ENCODE peak calls at places on chromosomes 13 and 19, in four cellular contexts. T is A549, V is K562, Z is IMR-90. B is an unnamed sample.

GRCh38 chr13:37598572-37598971 is at the start of gene POSTN:
- DNase-seq in Z (peak; percentile 49), T (no peak), V (no peak), B (no peak)

GRCh38 chr19:4577020-4577782 is 17.7 kb upstream of the SEMA6B start:
- DNase-seq in Z (no peak), V (peak; percentile 66), T (peak; percentile 69), B (no peak)

GRCh38 chr13:95660981-95661581 is 15.9 kb upstream of the DNAJC3 start:
- DNase-seq in T (peak; percentile 42), Z (peak; percentile 50), V (peak; percentile 28), B (peak; percentile 51)

GRCh38 chr19:44025217-44025936 is at the start of gene ZNF222:
- DNase-seq in Z (peak; percentile 92), T (peak; percentile 89), V (peak; percentile 74), B (peak; percentile 76)

GRCh38 chr13:23427342-23428182 is 5.9 kb downstream of the SACS start:
- DNase-seq in Z (peak; percentile 97), V (no peak), T (peak; percentile 79), B (peak; percentile 5)

GRCh38 chr19:13016628-13017305 is 21.5 kb downstream of the NFIX start:
- DNase-seq in Z (no peak), T (no peak), V (peak; percentile 66), B (no peak)

GRCh38 chr19:12364391-12365093 is 941 bp downstream of the ZNF442 start:
- DNase-seq in Z (peak; percentile 4), V (peak; percentile 35), T (no peak), B (no peak)

GRCh38 chr19:10226376-10227214 is 4.5 kb downstream of the S1PR2 start:
- DNase-seq in V (no peak), Z (peak; percentile 95), T (no peak), B (no peak)

GRCh38 chr19:55474269-55475265 is 1.9 kb upstream of the ZNF628 start:
- DNase-seq in V (no peak), T (no peak), Z (no peak), B (no peak)

GRCh38 chr19:39362682-39363657 is 20.7 kb downstream of the SAMD4B start:
- DNase-seq in Z (peak; percentile 85), T (no peak), V (no peak), B (no peak)

GRCh38 chr13:77378662-77379061 is 51.8 kb upstream of the MYCBP2 start:
- DNase-seq in T (no peak), V (no peak), Z (no peak), B (no peak)

GRCh38 chr19:49854861-49855263 is 3.9 kb downstream of the PTOV1 start:
- DNase-seq in T (no peak), V (no peak), Z (no peak), B (no peak)

GRCh38 chr19:27746691-27747380 is 1466.1 kb downstream of the UQCRFS1 start:
- DNase-seq in Z (peak; percentile 1), V (peak; percentile 6), T (peak; percentile 33), B (no peak)

GRCh38 chr13:41458939-41459753 is 1.8 kb downstream of the RGCC start:
- DNase-seq in V (peak; percentile 63), T (peak; percentile 49), Z (peak; percentile 72), B (peak; percentile 30)

GRCh38 chr13:52399037-52399436 is 6.9 kb downstream of the THSD1 start:
- DNase-seq in T (no peak), Z (no peak), V (no peak), B (no peak)

GRCh38 chr19:13100031-13100588 is 2.5 kb downstream of the LYL1 start:
- DNase-seq in Z (no peak), V (no peak), T (peak; percentile 19), B (no peak)

GRCh38 chr13:113419531-113420183 is 33.6 kb downstream of the ADPRHL1 start:
- DNase-seq in V (peak; percentile 72), T (no peak), Z (no peak), B (no peak)

GRCh38 chr13:63999614-64000013 is 2584.0 kb upstream of the PCDH20 start:
- DNase-seq in T (no peak), Z (no peak), V (no peak), B (no peak)

GRCh38 chr13:48874165-48874564 is 101.5 kb upstream of the FNDC3A start:
- DNase-seq in V (no peak), T (no peak), Z (no peak), B (no peak)

GRCh38 chr19:3665681-3666544 is 34.4 kb downstream of the PIP5K1C start:
- DNase-seq in T (no peak), Z (no peak), V (peak; percentile 87), B (peak; percentile 13)

GRCh38 chr13:42228527-42228926 is 43.4 kb upstream of the AKAP11 start:
- DNase-seq in V (no peak), Z (no peak), T (no peak), B (no peak)

GRCh38 chr19:56617531-56617930 is 22.4 kb downstream of the ZNF71 start:
- DNase-seq in V (no peak), T (no peak), Z (no peak), B (no peak)
- TF ChIP-seq MAZ in V (no peak), T (no peak), Z (no peak), B (no peak)

GRCh38 chr13:31588331-31588730 is 151.0 kb upstream of the RXFP2 start:
- DNase-seq in Z (no peak), T (no peak), V (no peak), B (no peak)
- TF ChIP-seq MAZ in Z (no peak), T (no peak), V (no peak), B (no peak)

GRCh38 chr13:46992383-46992952 is 95.6 kb upstream of the HTR2A start:
- DNase-seq in Z (no peak), V (peak; percentile 13), T (peak; percentile 9), B (peak; percentile 10)
- TF ChIP-seq MAZ in Z (no peak), V (no peak), T (no peak), B (no peak)

DNA sequence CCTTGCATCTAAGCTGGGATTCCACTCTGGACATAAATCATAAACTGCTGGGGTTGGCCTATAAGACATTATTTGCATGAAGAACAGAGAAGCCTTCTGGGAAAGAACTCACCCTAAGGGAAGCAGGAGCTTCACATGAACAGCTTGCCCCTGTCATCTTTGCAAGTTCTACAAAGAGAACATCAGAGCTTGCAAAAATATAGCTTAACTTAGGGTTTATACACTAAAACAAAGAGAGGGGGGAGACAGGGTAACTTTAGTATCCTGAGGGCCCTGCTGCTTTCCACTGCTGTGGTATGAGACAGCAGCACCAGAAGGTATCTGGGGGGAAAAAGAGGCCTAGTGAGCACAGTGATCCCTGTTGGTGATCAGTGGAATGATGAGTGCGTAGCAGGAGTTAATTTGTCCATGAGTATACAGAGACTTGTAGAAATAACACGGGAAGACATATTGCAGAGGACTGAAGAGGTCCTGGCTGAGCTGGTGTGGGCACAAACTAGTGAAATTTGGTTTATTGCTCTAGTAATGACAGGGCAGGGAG is 116.1 kb upstream of the TSC22D1 start:
- DNase-seq in T (peak; percentile 53), V (peak; percentile 9), Z (peak; percentile 43), B (no peak)
- TF ChIP-seq MAZ in T (no peak), V (no peak), Z (no peak), B (no peak)

GRCh38 chr19:1274081-1274851 is 1.1 kb upstream of the FAM174C start:
- DNase-seq in V (peak; percentile 57), Z (no peak), T (no peak), B (no peak)
- TF ChIP-seq MAZ in V (no peak), Z (no peak), T (no peak), B (no peak)